ENCODE peak calls at places on chromosomes 6 and 20, in four cellular contexts. One of them, this sample, is unnamed.

GRCh38 chr6:16592550-16592892 is 168.7 kb downstream of the ATXN1 start:
- DNase-seq in HCT116: no peak
- DNase-seq in H1: no peak
- DNase-seq in WTC11: no peak
- DNase-seq in this sample: no peak

GRCh38 chr6:169101981-169102380 is 151.7 kb downstream of the THBS2 start:
- DNase-seq in HCT116: no peak
- DNase-seq in H1: no peak
- DNase-seq in WTC11: no peak
- DNase-seq in this sample: no peak

GRCh38 chr6:114707081-114707480 is 364.3 kb upstream of the HS3ST5 start:
- DNase-seq in HCT116: no peak
- DNase-seq in H1: no peak
- DNase-seq in WTC11: no peak
- DNase-seq in this sample: no peak

GRCh38 chr6:158408552-158409130 is 96.4 kb downstream of the TULP4 start:
- DNase-seq in HCT116: no peak
- DNase-seq in H1: no peak
- DNase-seq in WTC11: no peak
- DNase-seq in this sample: no peak

GRCh38 chr6:11011787-11012234 is 32.3 kb downstream of the ELOVL2 start:
- DNase-seq in HCT116: peak; percentile 52
- DNase-seq in H1: no peak
- DNase-seq in WTC11: peak; percentile 44
- DNase-seq in this sample: peak; percentile 80

GRCh38 chr6:46972521-46972920 is 50.8 kb upstream of the ADGRF5 start:
- DNase-seq in HCT116: no peak
- DNase-seq in H1: no peak
- DNase-seq in WTC11: no peak
- DNase-seq in this sample: no peak

GRCh38 chr6:8230357-8230756 is 128.0 kb upstream of the EEF1E1 start:
- DNase-seq in HCT116: no peak
- DNase-seq in H1: no peak
- DNase-seq in WTC11: no peak
- DNase-seq in this sample: no peak

GRCh38 chr20:3203315-3204123 is 963 bp downstream of the DDRGK1 start:
- DNase-seq in HCT116: no peak
- DNase-seq in H1: no peak
- DNase-seq in WTC11: no peak
- DNase-seq in this sample: peak; percentile 50

GRCh38 chr20:22410556-22411130 is 173.7 kb downstream of the FOXA2 start:
- DNase-seq in HCT116: no peak
- DNase-seq in H1: no peak
- DNase-seq in WTC11: no peak
- DNase-seq in this sample: peak; percentile 46

GRCh38 chr6:90184334-90185298 is 112.0 kb downstream of the BACH2 start:
- DNase-seq in HCT116: peak; percentile 15
- DNase-seq in H1: no peak
- DNase-seq in WTC11: no peak
- DNase-seq in this sample: no peak

GRCh38 chr6:121695346-121695745 is 259.9 kb downstream of the GJA1 start:
- DNase-seq in HCT116: no peak
- DNase-seq in H1: no peak
- DNase-seq in WTC11: no peak
- DNase-seq in this sample: no peak

GRCh38 chr6:30754631-30755030 is 10.3 kb upstream of the IER3 start:
- DNase-seq in HCT116: no peak
- DNase-seq in H1: no peak
- DNase-seq in WTC11: no peak
- DNase-seq in this sample: no peak

GRCh38 chr6:156634971-156635371 is 142.2 kb upstream of the ARID1B start:
- DNase-seq in HCT116: no peak
- DNase-seq in H1: no peak
- DNase-seq in WTC11: no peak
- DNase-seq in this sample: no peak

GRCh38 chr6:16711551-16712249 is 49.6 kb downstream of the ATXN1 start:
- DNase-seq in HCT116: peak; percentile 82
- DNase-seq in H1: no peak
- DNase-seq in WTC11: no peak
- DNase-seq in this sample: peak; percentile 59

GRCh38 chr20:63183422-63184146 is 32.3 kb downstream of the YTHDF1 start:
- DNase-seq in HCT116: peak; percentile 8
- DNase-seq in H1: no peak
- DNase-seq in WTC11: peak; percentile 85
- DNase-seq in this sample: peak; percentile 55

DNA sequence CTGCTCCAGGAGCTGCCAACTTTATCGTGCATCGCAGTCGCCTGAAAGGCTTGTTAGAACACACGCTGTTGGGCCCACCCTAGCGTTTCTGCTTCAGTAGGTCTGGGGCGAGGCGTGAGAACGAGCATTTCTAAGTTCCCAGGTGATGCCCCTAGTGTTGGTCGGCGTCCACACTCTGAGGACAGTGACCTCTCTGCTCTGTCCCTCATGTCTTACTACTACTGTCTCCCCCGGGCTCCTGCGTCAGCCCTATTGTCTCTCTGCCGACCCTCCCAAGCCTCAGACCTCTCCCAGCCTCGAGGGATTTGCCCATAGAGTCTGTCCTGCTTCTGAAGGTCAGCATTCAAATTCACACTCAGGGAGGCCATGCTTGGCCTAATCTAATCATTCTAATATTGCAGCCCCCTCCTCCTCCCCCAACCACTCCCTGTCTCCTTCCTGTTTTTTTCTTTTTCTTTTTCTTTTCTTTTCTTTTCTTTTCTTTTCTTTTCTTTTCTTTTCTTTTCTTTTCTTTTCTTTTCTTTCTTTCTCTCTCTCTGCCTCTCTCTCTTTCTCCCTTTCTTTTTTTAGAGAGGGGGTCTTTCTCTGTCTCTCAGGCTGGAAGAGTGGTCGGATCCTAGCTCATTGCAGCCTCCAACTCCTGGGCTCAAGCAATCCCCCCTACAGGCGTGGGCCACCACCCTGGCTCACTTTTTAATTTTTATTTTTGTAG is 873 bp upstream of the ZFP64 start:
- DNase-seq in HCT116: peak; percentile 38
- DNase-seq in H1: no peak
- DNase-seq in WTC11: no peak
- DNase-seq in this sample: peak; percentile 83
- TF ChIP-seq ATF3 in HCT116: no peak
- TF ChIP-seq ATF3 in H1: no peak
- TF ChIP-seq ATF3 in WTC11: no peak
- TF ChIP-seq ATF3 in this sample: no peak

GRCh38 chr6:56719310-56719709 is 76.6 kb upstream of the DST start:
- DNase-seq in HCT116: no peak
- DNase-seq in H1: no peak
- DNase-seq in WTC11: no peak
- DNase-seq in this sample: peak; percentile 16
- TF ChIP-seq ATF3 in HCT116: no peak
- TF ChIP-seq ATF3 in H1: no peak
- TF ChIP-seq ATF3 in WTC11: no peak
- TF ChIP-seq ATF3 in this sample: no peak

GRCh38 chr20:19802492-19803158 is 44.6 kb downstream of the RIN2 start:
- DNase-seq in HCT116: peak; percentile 47
- DNase-seq in H1: no peak
- DNase-seq in WTC11: peak; percentile 30
- DNase-seq in this sample: peak; percentile 75
- TF ChIP-seq ATF3 in HCT116: no peak
- TF ChIP-seq ATF3 in H1: no peak
- TF ChIP-seq ATF3 in WTC11: no peak
- TF ChIP-seq ATF3 in this sample: no peak

GRCh38 chr6:138182939-138183791 is 21.4 kb downstream of the ARFGEF3 start:
- DNase-seq in HCT116: no peak
- DNase-seq in H1: no peak
- DNase-seq in WTC11: peak; percentile 44
- DNase-seq in this sample: no peak
- TF ChIP-seq ATF3 in HCT116: no peak
- TF ChIP-seq ATF3 in H1: no peak
- TF ChIP-seq ATF3 in WTC11: no peak
- TF ChIP-seq ATF3 in this sample: no peak

GRCh38 chr20:44582321-44583025 is at the start of gene PKIG:
- DNase-seq in HCT116: no peak
- DNase-seq in H1: no peak
- DNase-seq in WTC11: no peak
- DNase-seq in this sample: no peak
- TF ChIP-seq ATF3 in HCT116: no peak
- TF ChIP-seq ATF3 in H1: no peak
- TF ChIP-seq ATF3 in WTC11: no peak
- TF ChIP-seq ATF3 in this sample: no peak

GRCh38 chr6:85660181-85660611 is 17.5 kb upstream of the SYNCRIP start:
- DNase-seq in HCT116: peak; percentile 72
- DNase-seq in H1: no peak
- DNase-seq in WTC11: no peak
- DNase-seq in this sample: peak; percentile 59
- TF ChIP-seq ATF3 in HCT116: no peak
- TF ChIP-seq ATF3 in H1: no peak
- TF ChIP-seq ATF3 in WTC11: no peak
- TF ChIP-seq ATF3 in this sample: no peak

GRCh38 chr6:31813463-31813849 is 1.6 kb downstream of the HSPA1L start:
- DNase-seq in HCT116: no peak
- DNase-seq in H1: no peak
- DNase-seq in WTC11: no peak
- DNase-seq in this sample: no peak
- TF ChIP-seq ATF3 in HCT116: no peak
- TF ChIP-seq ATF3 in H1: no peak
- TF ChIP-seq ATF3 in WTC11: no peak
- TF ChIP-seq ATF3 in this sample: no peak

GRCh38 chr20:50070361-50070760 is 42.6 kb downstream of the UBE2V1 start:
- DNase-seq in HCT116: no peak
- DNase-seq in H1: no peak
- DNase-seq in WTC11: no peak
- DNase-seq in this sample: peak; percentile 47
- TF ChIP-seq ATF3 in HCT116: no peak
- TF ChIP-seq ATF3 in H1: no peak
- TF ChIP-seq ATF3 in WTC11: no peak
- TF ChIP-seq ATF3 in this sample: no peak